ENCODE peak calls at places on chromosomes 16 and 17, in ten cellular contexts. F, N, D, I, W, A, Q, J, G and O are unnamed samples.
A peak's percentile ranks its signal among the peaks of the same experiment; 100 is the strongest.

GRCh38 chr16:89324056-89325010 is 106.8 kb downstream of the ZNF778 start:
- DNase-seq in F (no peak), N (no peak), D (no peak), I (no peak), W (no peak), A (no peak), Q (peak; percentile 60), J (no peak), G (no peak), O (no peak)

GRCh38 chr16:58048494-58048893 is 22.9 kb downstream of the MMP15 start:
- DNase-seq in F (no peak), N (no peak), D (no peak), I (no peak), W (no peak), A (no peak), Q (no peak), J (no peak), G (no peak), O (no peak)

GRCh38 chr16:87552772-87553171 is 49.5 kb upstream of the JPH3 start:
- DNase-seq in F (no peak), N (no peak), D (no peak), I (no peak), W (no peak), A (no peak), Q (no peak), J (no peak), G (no peak), O (no peak)

GRCh38 chr16:25063102-25063501 is 47.9 kb upstream of the ARHGAP17 start:
- DNase-seq in F (no peak), N (no peak), D (no peak), I (no peak), W (no peak), A (peak; percentile 55), Q (no peak), J (no peak), G (no peak), O (no peak)

GRCh38 chr17:37220609-37220953 is 155.2 kb upstream of the C17orf78 start:
- DNase-seq in F (no peak), N (peak; percentile 49), D (peak; percentile 9), I (no peak), W (no peak), A (peak; percentile 14), Q (no peak), J (peak; percentile 45), G (peak; percentile 60), O (no peak)

GRCh38 chr16:68332411-68333121 is 21.7 kb downstream of the PRMT7 start:
- DNase-seq in F (no peak), N (peak; percentile 98), D (peak; percentile 37), I (no peak), W (no peak), A (peak; percentile 97), Q (no peak), J (peak; percentile 38), G (no peak), O (no peak)

GRCh38 chr16:188674-189073 is 8.4 kb downstream of the HBQ1 start:
- DNase-seq in F (no peak), N (no peak), D (no peak), I (no peak), W (no peak), A (no peak), Q (no peak), J (peak; percentile 50), G (peak; percentile 33), O (no peak)

GRCh38 chr16:3645504-3646347 is 8.8 kb upstream of the DNASE1 start:
- DNase-seq in F (no peak), N (no peak), D (no peak), I (no peak), W (peak; percentile 17), A (no peak), Q (peak; percentile 34), J (no peak), G (peak; percentile 83), O (peak; percentile 76)

GRCh38 chr16:81779540-81780320 is 639 bp downstream of the PLCG2 start:
- DNase-seq in F (no peak), N (peak; percentile 12), D (peak; percentile 50), I (no peak), W (peak; percentile 44), A (no peak), Q (no peak), J (no peak), G (peak; percentile 68), O (no peak)

GRCh38 chr17:72162569-72162968 is 41.7 kb downstream of the SOX9 start:
- DNase-seq in F (no peak), N (no peak), D (no peak), I (no peak), W (no peak), A (no peak), Q (no peak), J (no peak), G (no peak), O (no peak)

GRCh38 chr16:23682181-23682580 is 3.5 kb downstream of the PLK1 start:
- DNase-seq in F (no peak), N (no peak), D (no peak), I (no peak), W (no peak), A (peak; percentile 45), Q (no peak), J (no peak), G (no peak), O (no peak)

GRCh38 chr16:85616608-85617311 is 3.6 kb downstream of the GSE1 start:
- DNase-seq in F (no peak), N (no peak), D (peak; percentile 63), I (peak; percentile 65), W (peak; percentile 68), A (peak; percentile 64), Q (no peak), J (peak; percentile 45), G (no peak), O (no peak)

GRCh38 chr16:64167851-64168770 is 953.8 kb downstream of the CDH11 start:
- DNase-seq in F (no peak), N (no peak), D (no peak), I (no peak), W (no peak), A (no peak), Q (no peak), J (no peak), G (no peak), O (no peak)
- H3K27ac ChIP-seq in F (no peak overlapping the region), N (no peak overlapping the region), D (no peak overlapping the region), I (no peak overlapping the region), W (no peak overlapping the region), A (no peak overlapping the region), Q (no peak overlapping the region), J (no peak overlapping the region), G (no peak overlapping the region), O (no peak overlapping the region)

DNA sequence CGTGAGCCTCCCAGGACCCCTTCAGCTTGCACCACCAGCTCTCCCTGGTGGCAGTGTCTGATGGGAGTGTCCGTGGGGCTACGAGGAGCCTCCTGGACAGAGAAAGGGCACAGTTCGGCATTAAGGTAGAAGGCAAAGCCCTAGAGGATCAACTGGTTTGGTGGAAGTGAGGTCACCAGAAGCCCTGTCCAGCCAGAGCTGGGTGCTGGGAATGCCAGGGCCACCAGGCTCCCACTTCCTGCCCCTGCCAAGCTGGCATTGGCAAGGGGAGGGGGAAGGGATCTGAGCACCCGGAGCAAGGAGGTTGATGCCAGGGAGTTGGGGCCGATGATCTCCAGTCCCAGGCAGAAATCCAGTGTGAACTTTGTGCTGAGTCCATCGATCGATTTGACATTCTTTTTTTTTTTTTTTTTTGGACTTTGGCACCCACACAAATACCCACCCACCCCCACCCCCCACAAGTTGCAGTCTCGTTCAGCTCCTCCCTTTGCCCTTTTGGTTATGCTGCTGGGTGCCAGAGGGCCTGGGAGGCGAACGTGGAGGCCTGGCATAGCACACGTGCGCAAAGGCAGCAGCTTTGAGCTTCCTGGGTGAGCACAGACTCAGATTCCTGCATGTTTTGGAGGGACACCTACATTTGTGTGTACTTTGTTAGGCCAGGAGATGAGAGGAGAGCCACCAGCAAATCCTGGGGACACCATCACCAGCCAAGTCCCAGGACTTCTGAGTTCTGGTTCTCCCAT is 2.1 kb downstream of the NHERF1 start:
- DNase-seq in F (peak; percentile 65), N (no peak), D (peak; percentile 66), I (no peak), W (peak; percentile 80), A (no peak), Q (no peak), J (no peak), G (no peak), O (no peak)
- H3K4me3 ChIP-seq in F (peak overlapping the region; percentile 93), N (no peak overlapping the region), D (peak overlapping the region; percentile 86), I (peak overlapping the region; percentile 99), W (peak overlapping the region; percentile 84), A (peak overlapping the region; percentile 93), Q (no peak overlapping the region), J (peak overlapping the region; percentile 90), G (peak overlapping the region; percentile 94), O (peak overlapping the region; percentile 84)

GRCh38 chr17:7235693-7236665 is 1.7 kb upstream of the DVL2 start:
- DNase-seq in F (no peak), N (no peak), D (no peak), I (no peak), W (no peak), A (no peak), Q (peak; percentile 63), J (no peak), G (no peak), O (peak; percentile 58)
- TF ChIP-seq POLR2AphosphoS5 in F (no peak), N (no peak), D (no peak), I (no peak), W (no peak), A (no peak), Q (no peak), J (no peak), G (no peak), O (no peak)

GRCh38 chr17:14119546-14119945 is 50.2 kb downstream of the COX10 start:
- DNase-seq in F (no peak), N (no peak), D (no peak), I (no peak), W (no peak), A (no peak), Q (no peak), J (no peak), G (no peak), O (no peak)

GRCh38 chr17:14123579-14124278 is 54.4 kb downstream of the COX10 start:
- DNase-seq in F (no peak), N (no peak), D (no peak), I (no peak), W (no peak), A (no peak), Q (no peak), J (no peak), G (no peak), O (no peak)

GRCh38 chr17:14125518-14126125 is 56.3 kb downstream of the COX10 start:
- DNase-seq in F (no peak), N (no peak), D (no peak), I (no peak), W (no peak), A (no peak), Q (no peak), J (no peak), G (no peak), O (no peak)

GRCh38 chr17:14121952-14122351 is 52.6 kb downstream of the COX10 start:
- DNase-seq in F (no peak), N (peak; percentile 23), D (no peak), I (no peak), W (no peak), A (peak; percentile 19), Q (no peak), J (no peak), G (no peak), O (no peak)

DNA sequence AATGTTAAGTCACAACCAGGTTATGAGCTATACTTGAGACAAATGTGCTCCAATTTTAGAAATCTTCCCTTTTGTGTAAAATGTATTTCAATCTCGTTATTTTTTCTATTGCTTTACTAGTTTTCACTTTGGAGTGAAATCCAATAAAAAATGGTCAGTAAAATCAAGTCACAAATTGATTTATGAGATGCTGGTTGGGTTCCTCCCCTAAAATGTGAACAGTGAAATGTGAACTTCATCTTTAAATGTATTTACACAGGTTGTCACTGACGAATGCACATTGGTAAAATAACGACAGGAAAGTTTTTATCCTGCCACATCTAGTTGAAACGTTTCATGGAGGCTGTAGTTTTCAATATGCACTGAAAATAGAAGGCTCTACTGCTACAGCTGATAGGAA is 55.5 kb downstream of the COX10 start:
- DNase-seq in F (no peak), N (no peak), D (no peak), I (no peak), W (no peak), A (no peak), Q (no peak), J (no peak), G (no peak), O (no peak)
- H3K27ac ChIP-seq in F (no peak overlapping the region), N (no peak overlapping the region), D (no peak overlapping the region), I (no peak overlapping the region), W (no peak overlapping the region), A (no peak overlapping the region), Q (no peak overlapping the region), J (no peak overlapping the region), G (no peak overlapping the region), O (no peak overlapping the region)